ENCODE peak calls at places on chromosomes 12 and 14, in nine cellular contexts. P is GM12878, H is GM23338, A is sigmoid colon, K is stomach, V is H1, N is SK-N-SH, B is prostate gland, E is spleen. T is an unnamed sample.
A peak's percentile ranks its signal among the peaks of the same experiment; 100 is the strongest.

GRCh38 chr12:24955853-24956252 is 7.0 kb upstream of the BCAT1 start:
- DNase-seq in P (no peak), H (peak; percentile 59), A (no peak), K (no peak), V (no peak), N (no peak), B (no peak), E (no peak), T (no peak)

GRCh38 chr12:115709410-115710065 is 568.0 kb downstream of the MED13L start:
- DNase-seq in P (no peak), H (no peak), A (no peak), K (no peak), V (no peak), N (no peak), B (no peak), E (no peak), T (peak; percentile 9)

GRCh38 chr12:115873416-115874082 is 403.9 kb downstream of the MED13L start:
- DNase-seq in P (no peak), H (no peak), A (no peak), K (no peak), V (no peak), N (no peak), B (peak; percentile 43), E (no peak), T (no peak)

GRCh38 chr12:114439306-114439705 is 33.4 kb upstream of the TBX5 start:
- DNase-seq in P (no peak), H (peak; percentile 64), A (no peak), K (no peak), V (peak; percentile 64), N (no peak), B (no peak), E (no peak), T (no peak)

GRCh38 chr14:73269729-73270651 is 32.7 kb downstream of the PAPLN start:
- DNase-seq in P (no peak), H (peak; percentile 78), A (peak; percentile 68), K (peak; percentile 64), V (no peak), N (peak; percentile 34), B (no peak), E (peak; percentile 89), T (peak; percentile 58)

GRCh38 chr12:67042697-67043131 is 226.4 kb upstream of the CAND1 start:
- DNase-seq in P (no peak), H (peak; percentile 51), A (no peak), K (no peak), V (no peak), N (no peak), B (no peak), E (no peak), T (no peak)

GRCh38 chr14:99838555-99839193 is 45.5 kb downstream of the EML1 start:
- DNase-seq in P (no peak), H (peak; percentile 94), A (no peak), K (no peak), V (peak; percentile 67), N (no peak), B (no peak), E (no peak), T (no peak)

GRCh38 chr12:114450511-114451300 is 44.8 kb upstream of the TBX5 start:
- DNase-seq in P (no peak), H (peak; percentile 46), A (no peak), K (no peak), V (no peak), N (no peak), B (no peak), E (no peak), T (no peak)

GRCh38 chr14:97456958-97457357 is 659.8 kb downstream of the VRK1 start:
- DNase-seq in P (no peak), H (no peak), A (no peak), K (no peak), V (no peak), N (no peak), B (no peak), E (no peak), T (no peak)

GRCh38 chr14:44339256-44339655 is 167.8 kb downstream of the FSCB start:
- DNase-seq in P (no peak), H (no peak), A (no peak), K (no peak), V (no peak), N (no peak), B (no peak), E (no peak), T (no peak)

GRCh38 chr14:36069535-36069900 is 107.0 kb downstream of the PTCSC3 start:
- DNase-seq in P (no peak), H (peak; percentile 81), A (no peak), K (peak; percentile 32), V (peak; percentile 61), N (peak; percentile 53), B (peak; percentile 7), E (no peak), T (no peak)

GRCh38 chr12:75666980-75667359 is 155.6 kb upstream of the KRR1 start:
- DNase-seq in P (no peak), H (no peak), A (no peak), K (no peak), V (no peak), N (no peak), B (no peak), E (no peak), T (no peak)

GRCh38 chr12:2268478-2269286 is 215.9 kb downstream of the CACNA1C start:
- DNase-seq in P (no peak), H (no peak), A (no peak), K (no peak), V (no peak), N (no peak), B (no peak), E (no peak), T (no peak)

GRCh38 chr12:90015228-90015627 is 306.6 kb upstream of the ATP2B1 start:
- DNase-seq in P (no peak), H (no peak), A (no peak), K (no peak), V (no peak), N (no peak), B (no peak), E (no peak), T (no peak)

GRCh38 chr14:34465069-34465859 is 3.2 kb upstream of the SPTSSA start:
- DNase-seq in P (no peak), H (peak; percentile 45), A (no peak), K (no peak), V (no peak), N (no peak), B (no peak), E (no peak), T (no peak)

GRCh38 chr12:118773956-118774723 is 207.2 kb upstream of the SRRM4 start:
- DNase-seq in P (no peak), H (peak; percentile 99), A (no peak), K (no peak), V (peak; percentile 85), N (peak; percentile 81), B (no peak), E (no peak), T (no peak)

DNA sequence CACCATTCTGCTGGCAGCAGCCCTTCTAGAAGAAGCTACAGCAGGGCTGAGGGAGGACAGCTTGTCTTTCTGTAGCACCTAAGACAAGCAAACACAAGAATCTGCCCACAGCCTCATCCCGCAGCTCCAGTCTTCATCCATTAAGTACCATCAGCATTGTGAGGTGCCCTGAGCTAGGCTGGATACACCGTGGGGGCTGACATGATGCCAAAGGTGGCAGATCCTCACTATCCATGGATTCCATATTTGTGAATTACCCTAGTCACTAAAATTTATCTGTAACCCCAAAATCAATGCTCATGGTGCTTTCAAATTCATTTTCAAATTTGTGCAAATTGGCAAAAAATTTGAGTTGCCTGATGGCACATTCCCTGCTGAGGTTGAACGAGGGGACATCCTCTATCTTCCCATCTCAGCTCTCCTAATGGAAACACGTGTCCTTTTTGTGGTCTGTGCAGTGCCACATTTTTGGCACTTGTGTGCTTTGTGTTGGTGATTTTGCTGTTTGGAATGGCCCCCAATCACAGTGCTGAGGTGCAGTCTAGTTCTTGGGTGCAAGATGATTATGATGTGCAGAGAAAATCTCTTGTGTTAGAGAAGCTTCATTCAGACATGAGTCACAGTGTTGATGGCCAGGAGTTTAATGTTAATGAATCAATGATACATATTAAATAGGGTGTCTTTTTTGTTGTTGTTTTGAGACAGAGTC is 7.0 kb downstream of the PITPNM2 start:
- DNase-seq in P (no peak), H (no peak), A (no peak), K (no peak), V (no peak), N (no peak), B (no peak), E (no peak), T (no peak)
- H3K4me1 ChIP-seq in P (no peaks in the 10 kb centered on the region), H (peaks cover 13% of the 10 kb centered on the region), A (peaks cover 52% of the 10 kb centered on the region), K (peaks cover 80% of the 10 kb centered on the region), V (peaks cover 6% of the 10 kb centered on the region), N (peaks cover 34% of the 10 kb centered on the region), B (peaks cover 10% of the 10 kb centered on the region), E (peaks cover 71% of the 10 kb centered on the region), T (peaks cover 46% of the 10 kb centered on the region)

GRCh38 chr12:49842519-49843352 is at the start of gene BCDIN3D:
- DNase-seq in P (peak; percentile 66), H (peak; percentile 92), A (peak; percentile 95), K (peak; percentile 94), V (peak; percentile 83), N (peak; percentile 92), B (peak; percentile 90), E (peak; percentile 99), T (peak; percentile 95)
- TF ChIP-seq POLR2AphosphoS5 in P (peak; percentile 91), H (peak; percentile 95), A (peak; percentile 92), K (peak; percentile 97), V (peak; percentile 84), N (peak; percentile 95), B (peak; percentile 97), E (peak; percentile 94), T (peak; percentile 90)

DNA sequence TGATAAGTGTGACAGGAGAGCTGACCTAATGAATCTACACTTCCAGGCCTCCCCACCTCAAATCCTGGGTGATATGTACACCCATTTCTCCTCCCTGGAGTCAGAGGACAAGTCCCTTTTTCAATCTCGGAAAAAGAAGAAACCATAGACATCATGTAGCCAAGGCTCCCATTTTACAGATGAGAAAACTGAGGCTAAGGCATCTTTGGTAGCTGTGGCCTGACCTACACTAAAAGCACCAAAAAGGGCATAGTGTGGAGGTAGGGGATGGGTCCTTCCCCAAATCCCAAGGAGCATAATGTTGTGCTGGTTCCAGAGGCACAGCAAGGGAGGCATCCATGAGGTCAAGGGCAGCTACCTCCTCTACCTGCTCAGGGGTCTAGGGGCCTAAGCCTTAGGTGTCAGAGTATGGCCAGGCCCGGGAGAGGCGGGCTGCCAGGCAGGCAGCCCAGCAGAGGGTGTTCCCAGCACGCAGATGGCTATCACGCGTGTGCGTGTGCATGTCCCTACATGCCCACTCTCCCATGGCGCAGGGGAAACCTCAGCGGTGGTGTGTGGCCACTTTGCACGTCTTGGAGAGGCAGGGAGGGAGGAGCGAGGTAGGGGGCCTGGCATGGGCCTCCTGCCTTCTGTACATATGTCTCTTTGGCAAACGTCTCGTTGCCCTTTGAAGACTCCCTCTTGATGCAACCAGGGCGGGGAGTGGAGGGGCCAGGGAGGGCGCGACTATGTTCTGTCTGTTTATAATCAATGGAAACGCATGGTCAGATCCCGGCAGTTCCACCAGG is 2.5 kb downstream of the PGF start:
- DNase-seq in P (no peak), H (no peak), A (no peak), K (no peak), V (no peak), N (no peak), B (no peak), E (no peak), T (no peak)
- H3K4me1 ChIP-seq in P (no peaks in the 10 kb centered on the region), H (peaks cover 8% of the 10 kb centered on the region), A (peaks cover 22% of the 10 kb centered on the region), K (peaks cover 47% of the 10 kb centered on the region), V (peaks cover 2% of the 10 kb centered on the region), N (no peaks in the 10 kb centered on the region), B (no peaks in the 10 kb centered on the region), E (peaks cover 32% of the 10 kb centered on the region), T (peaks cover 32% of the 10 kb centered on the region)

DNA sequence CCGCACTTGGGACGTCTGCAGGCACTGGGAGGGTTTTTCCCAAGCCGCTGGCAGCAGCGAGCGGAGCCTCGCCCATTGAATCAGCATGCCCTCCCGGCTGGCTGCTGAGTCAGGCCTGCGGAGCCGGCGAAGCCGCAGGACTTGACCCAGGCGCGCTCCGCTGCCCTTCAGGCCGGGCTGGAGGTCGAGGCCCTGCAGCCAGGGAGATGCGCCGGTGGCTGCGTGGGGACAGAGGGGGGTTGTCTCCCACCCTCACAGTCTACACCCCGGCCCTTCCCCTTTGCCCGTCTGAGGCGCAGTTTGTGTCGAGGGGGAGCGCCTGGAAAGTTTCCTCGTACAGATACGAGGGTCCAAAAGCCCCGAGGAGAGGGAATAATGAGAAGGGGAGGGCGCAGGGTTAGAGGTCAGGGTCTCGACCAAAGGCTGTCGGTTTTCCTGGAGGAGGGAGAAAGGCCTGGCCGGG is 759 bp upstream of the KLC1 start:
- DNase-seq in P (no peak), H (peak; percentile 78), A (peak; percentile 90), K (peak; percentile 85), V (peak; percentile 78), N (peak; percentile 72), B (peak; percentile 54), E (peak; percentile 92), T (peak; percentile 85)
- TF ChIP-seq POLR2AphosphoS5 in P (peak; percentile 55), H (peak; percentile 26), A (peak; percentile 82), K (peak; percentile 92), V (no peak), N (peak; percentile 37), B (peak; percentile 20), E (peak; percentile 74), T (peak; percentile 92)

T was measured in transverse colon.